ENCODE peak calls at places on chromosome 3, in five cellular contexts. One of them, this sample, is unnamed.

GRCh38 chr3:118369892-118370491 is 664.7 kb downstream of the IGSF11 start:
- DNase-seq in IMR-90: no peak
- DNase-seq in A549: no peak
- DNase-seq in HEK293T: no peak
- DNase-seq in HepG2: no peak
- DNase-seq in this sample: no peak

GRCh38 chr3:127680146-127680661 is 7.5 kb downstream of the ABTB1 start:
- DNase-seq in IMR-90: no peak
- DNase-seq in A549: no peak
- DNase-seq in HEK293T: no peak
- DNase-seq in HepG2: no peak
- DNase-seq in this sample: no peak

GRCh38 chr3:84967767-84968581 is 9.2 kb downstream of the CADM2 start:
- DNase-seq in IMR-90: no peak
- DNase-seq in A549: no peak
- DNase-seq in HEK293T: no peak
- DNase-seq in HepG2: no peak
- DNase-seq in this sample: no peak

GRCh38 chr3:57983734-57984518 is 24.3 kb upstream of the FLNB start:
- DNase-seq in IMR-90: peak; percentile 95
- DNase-seq in A549: peak; percentile 96
- DNase-seq in HEK293T: no peak
- DNase-seq in HepG2: peak; percentile 88
- DNase-seq in this sample: peak; percentile 96

GRCh38 chr3:35200056-35200455 is 439.3 kb upstream of the ARPP21 start:
- DNase-seq in IMR-90: no peak
- DNase-seq in A549: peak; percentile 15
- DNase-seq in HEK293T: no peak
- DNase-seq in HepG2: no peak
- DNase-seq in this sample: no peak

GRCh38 chr3:174287601-174288180 is 571.4 kb upstream of the NAALADL2 start:
- DNase-seq in IMR-90: no peak
- DNase-seq in A549: no peak
- DNase-seq in HEK293T: peak; percentile 16
- DNase-seq in HepG2: no peak
- DNase-seq in this sample: no peak

GRCh38 chr3:135311699-135312098 is 516.6 kb downstream of the EPHB1 start:
- DNase-seq in IMR-90: no peak
- DNase-seq in A549: no peak
- DNase-seq in HEK293T: no peak
- DNase-seq in HepG2: no peak
- DNase-seq in this sample: no peak

GRCh38 chr3:11770477-11771381 is 76.0 kb downstream of the TAMM41 start:
- DNase-seq in IMR-90: peak; percentile 87
- DNase-seq in A549: peak; percentile 50
- DNase-seq in HEK293T: peak; percentile 62
- DNase-seq in HepG2: peak; percentile 83
- DNase-seq in this sample: peak; percentile 50

GRCh38 chr3:71547254-71548198 is 36.0 kb downstream of the FOXP1 start:
- DNase-seq in IMR-90: no peak
- DNase-seq in A549: peak; percentile 10
- DNase-seq in HEK293T: no peak
- DNase-seq in HepG2: peak; percentile 90
- DNase-seq in this sample: no peak

GRCh38 chr3:115713247-115713646 is 89.9 kb downstream of the GAP43 start:
- DNase-seq in IMR-90: peak; percentile 30
- DNase-seq in A549: no peak
- DNase-seq in HEK293T: no peak
- DNase-seq in HepG2: no peak
- DNase-seq in this sample: no peak

GRCh38 chr3:13069495-13069894 is 3.7 kb downstream of the IQSEC1 start:
- DNase-seq in IMR-90: no peak
- DNase-seq in A549: no peak
- DNase-seq in HEK293T: no peak
- DNase-seq in HepG2: no peak
- DNase-seq in this sample: peak; percentile 42

GRCh38 chr3:57233799-57234198 is 6.3 kb downstream of the APPL1 start:
- DNase-seq in IMR-90: no peak
- DNase-seq in A549: no peak
- DNase-seq in HEK293T: no peak
- DNase-seq in HepG2: no peak
- DNase-seq in this sample: no peak

GRCh38 chr3:133277813-133278212 is 122.0 kb upstream of the BFSP2 start:
- DNase-seq in IMR-90: peak; percentile 57
- DNase-seq in A549: no peak
- DNase-seq in HEK293T: no peak
- DNase-seq in HepG2: no peak
- DNase-seq in this sample: no peak

GRCh38 chr3:117398166-117398954 is 688.8 kb downstream of the TUSC7 start:
- DNase-seq in IMR-90: no peak
- DNase-seq in A549: no peak
- DNase-seq in HEK293T: no peak
- DNase-seq in HepG2: no peak
- DNase-seq in this sample: no peak

GRCh38 chr3:158731938-158732855 is at the start of gene RARRES1:
- DNase-seq in IMR-90: peak; percentile 62
- DNase-seq in A549: peak; percentile 70
- DNase-seq in HEK293T: no peak
- DNase-seq in HepG2: no peak
- DNase-seq in this sample: no peak

GRCh38 chr3:184355261-184356012 is 6.0 kb downstream of the CLCN2 start:
- DNase-seq in IMR-90: no peak
- DNase-seq in A549: no peak
- DNase-seq in HEK293T: no peak
- DNase-seq in HepG2: no peak
- DNase-seq in this sample: no peak

GRCh38 chr3:53794597-53794996 is 51.6 kb downstream of the CHDH start:
- DNase-seq in IMR-90: peak; percentile 49
- DNase-seq in A549: no peak
- DNase-seq in HEK293T: no peak
- DNase-seq in HepG2: no peak
- DNase-seq in this sample: no peak

GRCh38 chr3:57572096-57572495 is 16.0 kb downstream of the PDE12 start:
- DNase-seq in IMR-90: no peak
- DNase-seq in A549: no peak
- DNase-seq in HEK293T: no peak
- DNase-seq in HepG2: no peak
- DNase-seq in this sample: no peak

GRCh38 chr3:146625117-146625775 is 20.1 kb upstream of the PLSCR5 start:
- DNase-seq in IMR-90: peak; percentile 2
- DNase-seq in A549: peak; percentile 2
- DNase-seq in HEK293T: no peak
- DNase-seq in HepG2: no peak
- DNase-seq in this sample: no peak

GRCh38 chr3:59737209-59737608 is 687.4 kb upstream of the CFAP20DC start:
- DNase-seq in IMR-90: no peak
- DNase-seq in A549: no peak
- DNase-seq in HEK293T: no peak
- DNase-seq in HepG2: no peak
- DNase-seq in this sample: no peak
- TF ChIP-seq BHLHE40 in IMR-90: no peak
- TF ChIP-seq BHLHE40 in A549: no peak
- TF ChIP-seq BHLHE40 in HEK293T: no peak
- TF ChIP-seq BHLHE40 in HepG2: no peak
- TF ChIP-seq BHLHE40 in this sample: no peak

GRCh38 chr3:132003685-132004084 is 31.1 kb downstream of the CPNE4 start:
- DNase-seq in IMR-90: no peak
- DNase-seq in A549: no peak
- DNase-seq in HEK293T: no peak
- DNase-seq in HepG2: no peak
- DNase-seq in this sample: no peak

GRCh38 chr3:132008841-132009638 is 25.8 kb downstream of the CPNE4 start:
- DNase-seq in IMR-90: no peak
- DNase-seq in A549: no peak
- DNase-seq in HEK293T: no peak
- DNase-seq in HepG2: no peak
- DNase-seq in this sample: no peak

GRCh38 chr3:132004571-132004970 is 30.2 kb downstream of the CPNE4 start:
- DNase-seq in IMR-90: no peak
- DNase-seq in A549: no peak
- DNase-seq in HEK293T: no peak
- DNase-seq in HepG2: no peak
- DNase-seq in this sample: no peak

GRCh38 chr3:132007617-132008016 is 27.2 kb downstream of the CPNE4 start:
- DNase-seq in IMR-90: no peak
- DNase-seq in A549: no peak
- DNase-seq in HEK293T: no peak
- DNase-seq in HepG2: no peak
- DNase-seq in this sample: no peak

GRCh38 chr3:132006605-132007204 is 28.1 kb downstream of the CPNE4 start:
- DNase-seq in IMR-90: peak; percentile 24
- DNase-seq in A549: peak; percentile 53
- DNase-seq in HEK293T: peak; percentile 23
- DNase-seq in HepG2: peak; percentile 25
- DNase-seq in this sample: no peak
- TF ChIP-seq BHLHE40 in IMR-90: no peak
- TF ChIP-seq BHLHE40 in A549: no peak
- TF ChIP-seq BHLHE40 in HEK293T: no peak
- TF ChIP-seq BHLHE40 in HepG2: no peak
- TF ChIP-seq BHLHE40 in this sample: no peak

GRCh38 chr3:8328971-8329370 is 172.7 kb upstream of the LMCD1 start:
- DNase-seq in IMR-90: no peak
- DNase-seq in A549: no peak
- DNase-seq in HEK293T: no peak
- DNase-seq in HepG2: no peak
- DNase-seq in this sample: no peak
- TF ChIP-seq BHLHE40 in IMR-90: no peak
- TF ChIP-seq BHLHE40 in A549: no peak
- TF ChIP-seq BHLHE40 in HEK293T: no peak
- TF ChIP-seq BHLHE40 in HepG2: no peak
- TF ChIP-seq BHLHE40 in this sample: no peak

GRCh38 chr3:51777985-51778384 is 1.1 kb downstream of the IQCF6 start:
- DNase-seq in IMR-90: no peak
- DNase-seq in A549: no peak
- DNase-seq in HEK293T: no peak
- DNase-seq in HepG2: no peak
- DNase-seq in this sample: no peak
- TF ChIP-seq BHLHE40 in IMR-90: no peak
- TF ChIP-seq BHLHE40 in A549: no peak
- TF ChIP-seq BHLHE40 in HEK293T: no peak
- TF ChIP-seq BHLHE40 in HepG2: no peak
- TF ChIP-seq BHLHE40 in this sample: no peak

GRCh38 chr3:66597316-66597863 is 96.6 kb upstream of the LRIG1 start:
- DNase-seq in IMR-90: no peak
- DNase-seq in A549: no peak
- DNase-seq in HEK293T: no peak
- DNase-seq in HepG2: no peak
- DNase-seq in this sample: no peak

GRCh38 chr3:66592061-66592875 is 91.4 kb upstream of the LRIG1 start:
- DNase-seq in IMR-90: peak; percentile 58
- DNase-seq in A549: no peak
- DNase-seq in HEK293T: no peak
- DNase-seq in HepG2: no peak
- DNase-seq in this sample: no peak

GRCh38 chr3:66592927-66593625 is 92.3 kb upstream of the LRIG1 start:
- DNase-seq in IMR-90: peak; percentile 69
- DNase-seq in A549: no peak
- DNase-seq in HEK293T: no peak
- DNase-seq in HepG2: no peak
- DNase-seq in this sample: no peak

GRCh38 chr3:66598168-66598567 is 97.3 kb upstream of the LRIG1 start:
- DNase-seq in IMR-90: peak; percentile 76
- DNase-seq in A549: no peak
- DNase-seq in HEK293T: no peak
- DNase-seq in HepG2: no peak
- DNase-seq in this sample: no peak

GRCh38 chr3:66593978-66594377 is 93.2 kb upstream of the LRIG1 start:
- DNase-seq in IMR-90: peak; percentile 99
- DNase-seq in A549: peak; percentile 79
- DNase-seq in HEK293T: no peak
- DNase-seq in HepG2: peak; percentile 74
- DNase-seq in this sample: no peak
- TF ChIP-seq BHLHE40 in IMR-90: peak; percentile 63
- TF ChIP-seq BHLHE40 in A549: no peak
- TF ChIP-seq BHLHE40 in HEK293T: no peak
- TF ChIP-seq BHLHE40 in HepG2: no peak
- TF ChIP-seq BHLHE40 in this sample: no peak

DNA sequence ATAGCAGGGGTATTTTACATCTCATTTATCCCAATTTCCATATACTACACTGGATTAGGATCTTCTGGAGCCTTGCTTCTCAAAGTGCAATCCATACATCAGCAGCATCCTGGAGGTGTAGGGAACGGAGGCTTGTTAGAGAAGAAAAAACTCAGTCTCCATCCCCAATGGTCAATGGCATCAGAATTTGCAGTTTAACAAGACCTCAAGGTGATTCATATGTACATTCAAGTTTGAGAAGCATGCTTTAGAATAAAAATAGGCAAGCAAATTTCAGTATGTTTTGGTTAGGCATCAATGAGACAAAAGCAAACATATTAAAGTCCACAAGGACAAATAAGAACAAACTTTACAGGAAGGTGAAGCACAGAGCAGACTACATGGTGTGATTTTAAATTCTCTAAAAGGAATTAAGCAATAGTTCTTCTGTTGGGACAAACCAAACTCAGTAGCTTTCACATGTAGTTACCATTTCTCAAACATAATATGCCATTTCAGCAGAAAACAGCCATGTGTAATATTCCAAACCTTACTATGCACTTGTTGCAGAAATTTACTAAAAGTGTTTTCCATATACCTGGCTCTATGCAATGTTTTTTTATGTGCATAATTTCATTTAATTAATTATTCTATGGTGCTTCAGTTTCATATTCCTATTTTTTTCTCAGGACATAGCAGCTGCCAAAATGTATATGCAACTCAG is 360.3 kb upstream of the NECTIN3 start:
- DNase-seq in IMR-90: no peak
- DNase-seq in A549: no peak
- DNase-seq in HEK293T: no peak
- DNase-seq in HepG2: no peak
- DNase-seq in this sample: no peak
- TF ChIP-seq BHLHE40 in IMR-90: no peak
- TF ChIP-seq BHLHE40 in A549: no peak
- TF ChIP-seq BHLHE40 in HEK293T: no peak
- TF ChIP-seq BHLHE40 in HepG2: no peak
- TF ChIP-seq BHLHE40 in this sample: no peak

DNA sequence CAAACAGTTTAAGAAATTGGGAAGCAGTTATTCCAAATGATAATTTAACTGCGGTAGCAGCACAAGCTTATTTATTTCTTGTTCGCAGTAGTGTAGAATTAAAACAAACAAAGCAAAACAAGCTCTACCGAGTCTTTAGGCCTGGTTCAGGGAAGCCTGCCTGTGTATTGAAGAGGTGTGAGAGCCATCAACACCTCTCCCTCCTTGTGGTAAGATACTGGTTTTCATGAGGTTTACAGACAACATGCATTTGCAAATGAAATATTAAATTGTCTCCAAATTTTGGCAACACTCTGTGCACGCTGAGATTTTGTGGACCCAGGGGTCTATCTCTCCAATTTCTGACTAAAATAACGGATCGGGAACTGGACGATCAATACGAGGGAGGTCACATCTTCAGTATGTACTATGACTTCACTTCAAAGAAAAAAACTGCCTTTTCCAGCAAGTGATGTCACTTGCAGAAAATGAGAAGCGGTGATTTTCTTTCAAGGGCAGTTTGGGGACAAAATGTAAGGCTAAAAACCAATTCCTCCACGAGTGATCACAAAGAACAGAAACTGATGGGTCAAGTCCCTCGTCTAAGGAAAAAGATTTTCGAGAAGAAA is 728 bp downstream of the ATR start:
- DNase-seq in IMR-90: peak; percentile 29
- DNase-seq in A549: no peak
- DNase-seq in HEK293T: no peak
- DNase-seq in HepG2: no peak
- DNase-seq in this sample: no peak
- TF ChIP-seq BHLHE40 in IMR-90: no peak
- TF ChIP-seq BHLHE40 in A549: no peak
- TF ChIP-seq BHLHE40 in HEK293T: no peak
- TF ChIP-seq BHLHE40 in HepG2: no peak
- TF ChIP-seq BHLHE40 in this sample: no peak